ENCODE peak calls at places on chromosomes 16 and 17, in seven cellular contexts. K is transverse colon, F is uterus, V is A549, A is Peyer's patch, Q is heart left ventricle, C is IMR-90. J is an unnamed sample.

GRCh38 chr17:58487589-58488427 is at the start of gene HSF5:
- DNase-seq in K (peak; percentile 42), F (no peak), V (no peak), A (peak; percentile 80), Q (no peak), C (no peak), J (peak; percentile 51)

GRCh38 chr17:46212634-46213435 is 19.6 kb upstream of the KANSL1 start:
- DNase-seq in K (peak; percentile 68), F (peak; percentile 62), V (peak; percentile 95), A (peak; percentile 71), Q (peak; percentile 72), C (peak; percentile 79), J (peak; percentile 83)

GRCh38 chr17:59366773-59367656 is 35.6 kb downstream of the YPEL2 start:
- DNase-seq in K (peak; percentile 77), F (peak; percentile 26), V (no peak), A (no peak), Q (peak; percentile 70), C (peak; percentile 69), J (peak; percentile 51)

GRCh38 chr16:67678354-67679023 is 11.9 kb downstream of the C16orf86 start:
- DNase-seq in K (peak; percentile 54), F (no peak), V (no peak), A (no peak), Q (no peak), C (no peak), J (no peak)

GRCh38 chr16:9955677-9956076 is 226.6 kb downstream of the GRIN2A start:
- DNase-seq in K (no peak), F (no peak), V (no peak), A (no peak), Q (no peak), C (no peak), J (no peak)

GRCh38 chr16:86638642-86639041 is 60.3 kb downstream of the FOXL1 start:
- DNase-seq in K (no peak), F (no peak), V (no peak), A (no peak), Q (no peak), C (no peak), J (no peak)

GRCh38 chr16:60642956-60643355 is 1393.3 kb downstream of the CDH8 start:
- DNase-seq in K (no peak), F (no peak), V (no peak), A (no peak), Q (no peak), C (no peak), J (no peak)

GRCh38 chr17:144936-145670 is 7.7 kb downstream of the SCGB1C2 start:
- DNase-seq in K (no peak), F (peak; percentile 7), V (no peak), A (no peak), Q (peak; percentile 3), C (no peak), J (peak; percentile 14)

GRCh38 chr16:70715860-70716357 is 30.1 kb upstream of the MTSS2 start:
- DNase-seq in K (no peak), F (peak; percentile 35), V (no peak), A (no peak), Q (no peak), C (peak; percentile 62), J (peak; percentile 46)

GRCh38 chr16:85308585-85309540 is 196.6 kb upstream of the CIBAR2 start:
- DNase-seq in K (no peak), F (no peak), V (no peak), A (peak; percentile 74), Q (no peak), C (no peak), J (no peak)

GRCh38 chr17:49495842-49496182 is 719 bp downstream of the NGFR start:
- DNase-seq in K (no peak), F (no peak), V (no peak), A (no peak), Q (no peak), C (no peak), J (no peak)

GRCh38 chr17:45809484-45809883 is 25.4 kb downstream of the CRHR1 start:
- DNase-seq in K (no peak), F (no peak), V (no peak), A (no peak), Q (no peak), C (no peak), J (no peak)

GRCh38 chr16:50864386-50864785 is 122.5 kb downstream of the CYLD start:
- DNase-seq in K (no peak), F (no peak), V (no peak), A (no peak), Q (no peak), C (no peak), J (no peak)

GRCh38 chr17:81050645-81051625 is 16.0 kb downstream of the BAIAP2 start:
- DNase-seq in K (no peak), F (no peak), V (no peak), A (no peak), Q (no peak), C (no peak), J (no peak)

GRCh38 chr16:54867302-54867832 is 63.3 kb upstream of the IRX5 start:
- DNase-seq in K (no peak), F (no peak), V (no peak), A (no peak), Q (no peak), C (no peak), J (no peak)

GRCh38 chr17:44222112-44222869 is 2.8 kb upstream of the UBTF start:
- DNase-seq in K (peak; percentile 83), F (peak; percentile 81), V (peak; percentile 87), A (peak; percentile 84), Q (peak; percentile 89), C (peak; percentile 66), J (peak; percentile 92)

GRCh38 chr16:894841-895240 is 75.9 kb downstream of the LMF1 start:
- DNase-seq in K (no peak), F (no peak), V (no peak), A (no peak), Q (no peak), C (no peak), J (no peak)

GRCh38 chr17:28885951-28886350 is 11.6 kb downstream of the FLOT2 start:
- DNase-seq in K (no peak), F (no peak), V (no peak), A (no peak), Q (no peak), C (no peak), J (no peak)
- TF ChIP-seq POLR2A in K (no peak), F (no peak), V (no peak), A (no peak), Q (no peak), C (no peak), J (no peak)

DNA sequence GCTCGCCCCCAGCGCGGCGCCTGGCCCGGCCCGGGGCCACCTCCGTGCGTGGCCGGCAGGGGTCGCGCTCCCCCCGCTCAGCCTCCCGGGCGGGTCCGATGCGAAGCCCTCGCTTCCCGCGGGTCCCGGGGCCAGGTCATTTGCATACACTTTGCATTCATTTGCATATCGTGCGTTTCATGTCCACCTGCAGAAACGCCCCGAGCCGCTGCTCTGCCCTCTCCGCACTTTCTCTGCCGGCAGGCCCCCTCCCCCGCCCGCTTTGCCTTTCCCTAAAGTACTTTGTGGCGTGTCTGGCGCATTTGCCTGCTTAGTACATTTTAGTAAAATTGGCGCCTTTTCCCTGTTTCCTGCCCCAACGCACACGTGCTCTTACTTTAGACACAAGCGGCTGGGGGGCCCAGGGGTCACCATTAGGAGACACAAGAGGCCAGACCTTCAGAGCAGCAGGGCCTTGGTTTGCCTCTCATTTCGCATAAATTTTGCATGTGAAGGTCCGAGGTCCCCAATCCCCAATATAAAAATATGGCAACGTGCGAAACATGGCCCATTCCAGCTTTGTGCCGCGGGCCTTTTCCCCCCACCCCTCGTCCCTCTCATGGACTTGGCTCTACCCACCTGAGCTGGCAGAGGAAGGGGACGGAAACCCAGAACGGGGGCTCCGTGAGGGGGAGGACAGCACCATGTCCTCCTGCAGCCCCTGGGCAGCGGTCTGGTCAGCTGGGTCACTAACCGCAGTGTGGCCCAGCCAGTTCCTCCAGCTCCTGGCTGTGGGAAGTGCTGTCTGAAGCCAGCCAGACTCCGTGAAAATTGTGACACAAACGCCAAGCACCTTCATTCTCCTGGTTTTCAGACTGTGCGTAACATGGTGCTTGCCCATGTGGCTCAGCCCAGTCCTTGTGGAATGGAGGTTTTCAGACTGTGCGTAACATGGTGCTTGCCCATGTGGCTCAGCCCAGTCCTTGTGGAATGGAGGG is 34.8 kb downstream of the CBFA2T3 start:
- DNase-seq in K (peak; percentile 69), F (no peak), V (peak; percentile 81), A (peak; percentile 70), Q (peak; percentile 52), C (no peak), J (peak; percentile 50)
- H3K4me3 ChIP-seq in K (peak overlapping the region; percentile 45), F (no peak overlapping the region), V (peak overlapping the region; percentile 80), A (peak overlapping the region; percentile 62), Q (peak overlapping the region; percentile 11), C (no peak overlapping the region), J (peak overlapping the region; percentile 13)

DNA sequence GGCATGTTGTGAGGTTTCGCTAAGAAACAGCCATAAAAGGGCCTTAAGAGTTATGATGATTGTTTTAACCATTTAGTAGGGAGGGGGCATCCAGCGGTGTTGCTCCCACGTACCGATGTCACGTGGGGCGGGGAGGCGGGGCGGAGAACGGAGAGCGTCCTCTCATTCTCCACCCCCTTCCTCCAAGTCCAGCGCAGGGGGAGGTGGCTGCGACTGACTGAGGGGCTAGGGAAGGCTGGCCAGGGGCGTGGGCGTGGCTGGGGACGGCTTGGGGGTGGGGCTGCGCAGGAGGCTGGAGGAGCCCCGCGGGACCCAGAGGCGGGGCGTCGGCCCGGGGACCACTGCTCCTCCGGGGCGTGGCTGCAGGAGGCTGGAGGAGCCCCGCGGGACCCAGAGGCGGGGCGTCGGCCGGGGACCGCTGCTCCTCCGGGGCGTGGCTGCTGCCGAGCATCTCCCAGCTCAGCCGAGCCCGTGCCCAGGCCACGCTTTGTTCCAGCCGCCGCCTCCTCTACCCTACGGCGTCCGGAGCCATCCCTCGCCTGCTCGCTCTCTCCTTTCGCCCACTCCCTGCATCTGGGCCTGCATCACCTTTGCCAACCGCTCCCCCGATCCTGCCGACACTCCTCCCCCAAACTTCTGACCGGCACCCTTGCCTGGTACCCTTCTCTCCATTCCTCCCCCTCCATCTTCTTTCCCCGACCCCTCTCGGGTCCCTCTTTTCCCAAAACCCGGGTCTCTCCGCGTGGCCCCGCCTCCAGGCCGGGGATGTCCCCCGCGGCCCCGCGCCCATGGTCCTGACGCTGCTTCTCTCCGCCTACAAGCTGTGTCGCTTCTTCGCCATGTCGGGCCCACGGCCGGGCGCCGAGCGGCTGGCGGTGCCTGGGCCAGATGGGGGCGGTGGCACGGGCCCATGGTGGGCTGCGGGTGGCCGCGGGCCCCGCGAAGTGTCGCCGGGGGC is at the start of gene SARM1:
- DNase-seq in K (peak; percentile 88), F (peak; percentile 93), V (peak; percentile 95), A (peak; percentile 91), Q (peak; percentile 91), C (peak; percentile 85), J (peak; percentile 86)
- H3K27ac ChIP-seq in K (peak within 1 kb of the TSS; percentile 72), F (peak within 1 kb of the TSS; percentile 83), V (peak within 1 kb of the TSS; percentile 83), A (peak within 1 kb of the TSS; percentile 25), Q (peak within 1 kb of the TSS; percentile 74), C (peak within 1 kb of the TSS; percentile 93), J (peak within 1 kb of the TSS; percentile 58)

DNA sequence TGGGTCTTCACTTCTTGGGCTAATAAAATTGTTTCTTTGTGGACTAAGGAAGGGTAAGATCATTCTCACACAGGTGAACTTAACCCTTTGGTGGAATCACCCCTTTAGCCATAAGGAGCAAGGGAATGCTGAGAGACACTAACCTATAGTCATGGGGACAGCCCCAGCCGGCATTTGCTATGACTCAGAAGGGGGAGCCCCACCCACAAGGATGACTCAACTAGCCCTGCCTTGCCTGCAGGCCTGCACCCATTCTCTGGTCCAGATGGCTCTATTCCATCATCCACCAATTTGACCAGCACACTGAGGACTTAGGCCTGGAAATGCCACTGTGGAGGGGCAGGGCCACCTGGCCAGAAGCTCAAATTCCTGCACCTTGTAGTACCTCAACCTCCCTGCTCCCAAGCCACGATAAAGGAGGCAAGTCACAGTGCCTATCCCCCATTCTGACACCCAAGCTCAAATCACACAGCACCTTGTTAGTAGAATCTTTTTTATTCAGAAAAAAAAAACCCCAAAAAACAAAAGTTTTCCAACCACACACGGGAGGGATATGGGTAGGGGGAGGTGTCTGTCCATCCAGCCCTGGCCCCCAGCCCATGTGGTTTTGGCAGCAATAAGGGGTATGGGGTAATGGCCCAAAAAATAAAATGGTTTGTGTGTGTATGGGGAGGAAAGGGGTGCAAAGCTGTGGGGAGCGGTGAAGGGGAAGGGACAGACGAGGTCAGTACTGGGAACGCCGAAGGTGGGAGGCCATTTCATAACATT is 3.0 kb downstream of the PFN1 start:
- DNase-seq in K (peak; percentile 88), F (peak; percentile 79), V (peak; percentile 97), A (peak; percentile 73), Q (peak; percentile 70), C (peak; percentile 93), J (peak; percentile 60)
- TF ChIP-seq POLR2A in K (no peak), F (no peak), V (no peak), A (peak; percentile 42), Q (peak; percentile 35), C (peak; percentile 34), J (no peak)